ENCODE peak calls at places on chromosomes 16 and 17, in nine cellular contexts. One of them, this sample, is unnamed.

GRCh38 chr16:369866-370436 is 387 bp downstream of the MRPL28 start:
- DNase-seq in activated gamma-delta T cell: no peak
- DNase-seq in glutamatergic neuron: no peak
- DNase-seq in AG04450: no peak
- DNase-seq in EL: no peak
- DNase-seq in HTR-8/SVneo: no peak
- DNase-seq in activated T-cell treated with anti-CD3 and anti-CD28 coated beads, Interleukin-2, amount 50 U/mL, for 1 hour: no peak
- DNase-seq in Daoy: no peak
- DNase-seq in M059J: no peak
- DNase-seq in this sample: peak

GRCh38 chr17:34249497-34249877 is 5.6 kb upstream of the CCL2 start:
- DNase-seq in activated gamma-delta T cell: no peak
- DNase-seq in glutamatergic neuron: no peak
- DNase-seq in AG04450: no peak
- DNase-seq in EL: no peak
- DNase-seq in HTR-8/SVneo: no peak
- DNase-seq in activated T-cell treated with anti-CD3 and anti-CD28 coated beads, Interleukin-2, amount 50 U/mL, for 1 hour: no peak
- DNase-seq in Daoy: no peak
- DNase-seq in M059J: no peak
- DNase-seq in this sample: no peak

GRCh38 chr17:2939714-2940351 is 123.6 kb downstream of the OR1D5 start:
- DNase-seq in activated gamma-delta T cell: no peak
- DNase-seq in glutamatergic neuron: no peak
- DNase-seq in AG04450: no peak
- DNase-seq in EL: no peak
- DNase-seq in HTR-8/SVneo: no peak
- DNase-seq in activated T-cell treated with anti-CD3 and anti-CD28 coated beads, Interleukin-2, amount 50 U/mL, for 1 hour: no peak
- DNase-seq in Daoy: no peak
- DNase-seq in M059J: no peak
- DNase-seq in this sample: peak

GRCh38 chr17:34199932-34200534 is 55.1 kb upstream of the CCL2 start:
- DNase-seq in activated gamma-delta T cell: no peak
- DNase-seq in glutamatergic neuron: peak
- DNase-seq in AG04450: peak
- DNase-seq in EL: peak
- DNase-seq in HTR-8/SVneo: peak
- DNase-seq in activated T-cell treated with anti-CD3 and anti-CD28 coated beads, Interleukin-2, amount 50 U/mL, for 1 hour: peak
- DNase-seq in Daoy: peak
- DNase-seq in M059J: peak
- DNase-seq in this sample: peak

GRCh38 chr17:45018514-45019176 is 32.8 kb downstream of the DCAKD start:
- DNase-seq in activated gamma-delta T cell: no peak
- DNase-seq in glutamatergic neuron: no peak
- DNase-seq in AG04450: no peak
- DNase-seq in EL: peak
- DNase-seq in HTR-8/SVneo: peak
- DNase-seq in activated T-cell treated with anti-CD3 and anti-CD28 coated beads, Interleukin-2, amount 50 U/mL, for 1 hour: no peak
- DNase-seq in Daoy: peak
- DNase-seq in M059J: peak
- DNase-seq in this sample: no peak

GRCh38 chr17:55219939-55220338 is 44.8 kb upstream of the HLF start:
- DNase-seq in activated gamma-delta T cell: no peak
- DNase-seq in glutamatergic neuron: no peak
- DNase-seq in AG04450: no peak
- DNase-seq in EL: no peak
- DNase-seq in HTR-8/SVneo: no peak
- DNase-seq in activated T-cell treated with anti-CD3 and anti-CD28 coated beads, Interleukin-2, amount 50 U/mL, for 1 hour: no peak
- DNase-seq in Daoy: no peak
- DNase-seq in M059J: no peak
- DNase-seq in this sample: no peak

GRCh38 chr16:50396770-50397525 is 28.2 kb upstream of the BRD7 start:
- DNase-seq in activated gamma-delta T cell: no peak
- DNase-seq in glutamatergic neuron: no peak
- DNase-seq in AG04450: no peak
- DNase-seq in EL: peak
- DNase-seq in HTR-8/SVneo: peak
- DNase-seq in activated T-cell treated with anti-CD3 and anti-CD28 coated beads, Interleukin-2, amount 50 U/mL, for 1 hour: no peak
- DNase-seq in Daoy: peak
- DNase-seq in M059J: peak
- DNase-seq in this sample: no peak

GRCh38 chr16:50121721-50122445 is 31.2 kb upstream of the TENT4B start:
- DNase-seq in activated gamma-delta T cell: no peak
- DNase-seq in glutamatergic neuron: no peak
- DNase-seq in AG04450: no peak
- DNase-seq in EL: no peak
- DNase-seq in HTR-8/SVneo: no peak
- DNase-seq in activated T-cell treated with anti-CD3 and anti-CD28 coated beads, Interleukin-2, amount 50 U/mL, for 1 hour: no peak
- DNase-seq in Daoy: no peak
- DNase-seq in M059J: no peak
- DNase-seq in this sample: no peak

GRCh38 chr17:19453296-19453695 is 42.3 kb downstream of the RNF112 start:
- DNase-seq in activated gamma-delta T cell: no peak
- DNase-seq in glutamatergic neuron: no peak
- DNase-seq in AG04450: no peak
- DNase-seq in EL: no peak
- DNase-seq in HTR-8/SVneo: no peak
- DNase-seq in activated T-cell treated with anti-CD3 and anti-CD28 coated beads, Interleukin-2, amount 50 U/mL, for 1 hour: no peak
- DNase-seq in Daoy: no peak
- DNase-seq in M059J: no peak
- DNase-seq in this sample: no peak

GRCh38 chr16:1786242-1787055 is 3.7 kb downstream of the NUBP2 start:
- DNase-seq in activated gamma-delta T cell: no peak
- DNase-seq in glutamatergic neuron: peak
- DNase-seq in AG04450: no peak
- DNase-seq in EL: no peak
- DNase-seq in HTR-8/SVneo: no peak
- DNase-seq in activated T-cell treated with anti-CD3 and anti-CD28 coated beads, Interleukin-2, amount 50 U/mL, for 1 hour: no peak
- DNase-seq in Daoy: peak
- DNase-seq in M059J: no peak
- DNase-seq in this sample: peak

GRCh38 chr17:40598021-40598927 is 33.0 kb upstream of the CCR7 start:
- DNase-seq in activated gamma-delta T cell: no peak
- DNase-seq in glutamatergic neuron: no peak
- DNase-seq in AG04450: no peak
- DNase-seq in EL: no peak
- DNase-seq in HTR-8/SVneo: no peak
- DNase-seq in activated T-cell treated with anti-CD3 and anti-CD28 coated beads, Interleukin-2, amount 50 U/mL, for 1 hour: peak
- DNase-seq in Daoy: no peak
- DNase-seq in M059J: no peak
- DNase-seq in this sample: no peak

GRCh38 chr16:668519-669171 is 713 bp downstream of the RHOT2 start:
- DNase-seq in activated gamma-delta T cell: no peak
- DNase-seq in glutamatergic neuron: no peak
- DNase-seq in AG04450: no peak
- DNase-seq in EL: no peak
- DNase-seq in HTR-8/SVneo: no peak
- DNase-seq in activated T-cell treated with anti-CD3 and anti-CD28 coated beads, Interleukin-2, amount 50 U/mL, for 1 hour: no peak
- DNase-seq in Daoy: no peak
- DNase-seq in M059J: no peak
- DNase-seq in this sample: no peak